ENCODE peak calls at places on chromosomes 1 and 21, in ten cellular contexts. C, A, J, T, P, M, O, W, D and S are unnamed samples.

GRCh38 chr1:41109316-41110263 is 88.1 kb upstream of the SLFNL1 start:
- DNase-seq in C (no peak), A (no peak), J (no peak), T (no peak), P (peak), M (peak), O (no peak), W (peak), D (no peak), S (peak)

GRCh38 chr1:208433086-208433485 is 188.9 kb upstream of the PLXNA2 start:
- DNase-seq in C (no peak), A (no peak), J (no peak), T (no peak), P (no peak), M (peak), O (no peak), W (no peak), D (no peak), S (no peak)

GRCh38 chr1:233359431-233359830 is 31.9 kb downstream of the MAP3K21 start:
- DNase-seq in C (no peak), A (no peak), J (no peak), T (no peak), P (peak), M (no peak), O (no peak), W (no peak), D (no peak), S (no peak)

GRCh38 chr21:33327326-33327725 is 2.6 kb downstream of the IFNAR1 start:
- DNase-seq in C (no peak), A (no peak), J (no peak), T (no peak), P (no peak), M (no peak), O (no peak), W (no peak), D (no peak), S (no peak)

GRCh38 chr21:32770514-32771133 is 931 bp downstream of the PAXBP1 start:
- DNase-seq in C (no peak), A (no peak), J (no peak), T (no peak), P (peak), M (peak), O (peak), W (no peak), D (no peak), S (peak)

GRCh38 chr1:212608956-212609700 is 567 bp downstream of the ATF3 start:
- DNase-seq in C (peak), A (peak), J (peak), T (peak), P (peak), M (peak), O (peak), W (peak), D (peak), S (peak)

GRCh38 chr21:45990049-45990711 is 8.6 kb downstream of the COL6A1 start:
- DNase-seq in C (no peak), A (no peak), J (peak), T (no peak), P (no peak), M (no peak), O (no peak), W (peak), D (peak), S (no peak)

GRCh38 chr1:227215863-227216510 is 102.3 kb downstream of the CDC42BPA start:
- DNase-seq in C (no peak), A (no peak), J (no peak), T (no peak), P (no peak), M (peak), O (no peak), W (no peak), D (no peak), S (no peak)

GRCh38 chr1:222373831-222374603 is 173.9 kb downstream of the HHIPL2 start:
- DNase-seq in C (no peak), A (no peak), J (no peak), T (peak), P (no peak), M (no peak), O (no peak), W (no peak), D (no peak), S (no peak)

GRCh38 chr1:56578963-56579875 is at the start of gene PLPP3:
- DNase-seq in C (peak), A (peak), J (no peak), T (peak), P (peak), M (peak), O (peak), W (peak), D (peak), S (peak)

GRCh38 chr1:101108123-101108522 is 82.5 kb upstream of the DPH5 start:
- DNase-seq in C (no peak), A (no peak), J (no peak), T (no peak), P (no peak), M (no peak), O (no peak), W (no peak), D (no peak), S (no peak)

GRCh38 chr1:201096977-201097856 is 15.0 kb downstream of the CACNA1S start:
- DNase-seq in C (no peak), A (no peak), J (no peak), T (no peak), P (no peak), M (no peak), O (no peak), W (no peak), D (no peak), S (no peak)

GRCh38 chr1:154574715-154575114 is 7.1 kb downstream of the CHRNB2 start:
- DNase-seq in C (no peak), A (no peak), J (no peak), T (peak), P (no peak), M (no peak), O (no peak), W (no peak), D (no peak), S (peak)

GRCh38 chr1:167984886-167985489 is 48.1 kb upstream of the MPC2 start:
- DNase-seq in C (no peak), A (no peak), J (peak), T (no peak), P (no peak), M (peak), O (no peak), W (no peak), D (no peak), S (no peak)

GRCh38 chr1:46691997-46692790 is 20.5 kb downstream of the TEX38 start:
- DNase-seq in C (no peak), A (no peak), J (no peak), T (no peak), P (no peak), M (peak), O (no peak), W (peak), D (no peak), S (peak)

GRCh38 chr1:211705439-211706205 is 30.2 kb upstream of the NEK2 start:
- DNase-seq in C (no peak), A (no peak), J (no peak), T (no peak), P (no peak), M (peak), O (no peak), W (no peak), D (no peak), S (no peak)

GRCh38 chr21:41769521-41769920 is 2.7 kb upstream of the RIPK4 start:
- DNase-seq in C (no peak), A (no peak), J (no peak), T (no peak), P (no peak), M (no peak), O (no peak), W (no peak), D (no peak), S (no peak)

GRCh38 chr1:21880619-21880970 is 56.5 kb downstream of the HSPG2 start:
- DNase-seq in C (no peak), A (no peak), J (no peak), T (no peak), P (no peak), M (no peak), O (no peak), W (no peak), D (no peak), S (no peak)

GRCh38 chr1:30305519-30305918 is 417.9 kb downstream of the MATN1 start:
- DNase-seq in C (no peak), A (no peak), J (no peak), T (no peak), P (no peak), M (no peak), O (no peak), W (no peak), D (no peak), S (no peak)

GRCh38 chr1:233627376-233627775 is 13.5 kb downstream of the KCNK1 start:
- DNase-seq in C (no peak), A (no peak), J (no peak), T (no peak), P (no peak), M (no peak), O (no peak), W (no peak), D (no peak), S (no peak)

GRCh38 chr1:225652726-225653462 is at the start of gene ENAH:
- DNase-seq in C (peak), A (peak), J (peak), T (peak), P (peak), M (peak), O (peak), W (peak), D (peak), S (peak)

GRCh38 chr1:248804771-248805681 is 20.7 kb downstream of the SH3BP5L start:
- DNase-seq in C (peak), A (peak), J (no peak), T (no peak), P (no peak), M (no peak), O (peak), W (no peak), D (no peak), S (no peak)

GRCh38 chr1:3727042-3727824 is 25.0 kb upstream of the CCDC27 start:
- DNase-seq in C (peak), A (no peak), J (no peak), T (peak), P (no peak), M (no peak), O (no peak), W (no peak), D (peak), S (peak)
- TF ChIP-seq CTCF in C (peak), A (peak), J (no peak), T (peak), P (no peak), M (peak), O (peak), W (no peak), D (no peak), S (peak)

DNA sequence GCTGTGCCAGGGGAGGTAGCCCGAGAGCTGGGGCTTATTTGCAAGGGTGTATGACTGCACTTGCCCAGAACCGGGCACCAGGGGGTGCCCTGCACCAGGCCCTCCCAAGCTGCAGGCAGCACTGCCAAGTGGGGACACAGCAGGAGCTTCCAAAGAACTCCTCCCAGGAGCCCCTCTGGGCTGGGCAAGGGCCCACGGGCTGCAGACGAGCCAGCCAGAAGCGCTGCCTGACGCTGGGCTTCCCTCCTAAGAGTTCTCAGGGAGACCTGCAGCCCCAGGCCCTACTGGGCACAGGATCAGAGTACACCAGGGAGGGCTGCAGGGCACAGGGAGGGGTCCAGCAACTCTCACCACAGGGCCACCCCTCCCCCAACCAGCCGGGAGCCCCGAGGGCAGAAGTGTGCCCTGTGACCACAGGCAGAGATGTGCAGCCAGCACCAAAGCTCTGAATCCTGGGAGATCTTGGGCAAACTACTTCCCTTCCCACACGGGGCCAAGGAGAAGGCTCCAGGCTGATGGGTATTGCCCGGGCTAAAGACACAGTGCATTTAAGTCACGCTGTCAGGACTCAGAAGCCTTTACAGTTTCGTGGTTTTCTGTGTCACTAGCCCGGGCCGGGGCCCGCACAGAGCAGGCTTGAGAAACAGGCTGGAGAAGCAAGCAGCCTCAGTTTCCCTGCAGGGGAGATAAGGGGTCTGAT is 63.4 kb downstream of the KCNAB2 start:
- DNase-seq in C (peak), A (no peak), J (no peak), T (peak), P (peak), M (no peak), O (no peak), W (peak), D (peak), S (peak)
- TF ChIP-seq CTCF in C (no peak), A (no peak), J (no peak), T (peak), P (no peak), M (no peak), O (no peak), W (no peak), D (peak), S (peak)

GRCh38 chr1:117710710-117711109 is 104.9 kb downstream of the TENT5C start:
- DNase-seq in C (no peak), A (no peak), J (no peak), T (peak), P (no peak), M (no peak), O (no peak), W (no peak), D (peak), S (no peak)
- TF ChIP-seq CTCF in C (peak), A (no peak), J (no peak), T (peak), P (peak), M (peak), O (no peak), W (no peak), D (peak), S (peak)

GRCh38 chr21:23936224-23936623 is 1671.1 kb downstream of the MRPL39 start:
- DNase-seq in C (no peak), A (no peak), J (no peak), T (peak), P (no peak), M (peak), O (no peak), W (no peak), D (peak), S (peak)
- TF ChIP-seq CTCF in C (peak), A (peak), J (no peak), T (peak), P (no peak), M (peak), O (peak), W (peak), D (peak), S (peak)

DNA sequence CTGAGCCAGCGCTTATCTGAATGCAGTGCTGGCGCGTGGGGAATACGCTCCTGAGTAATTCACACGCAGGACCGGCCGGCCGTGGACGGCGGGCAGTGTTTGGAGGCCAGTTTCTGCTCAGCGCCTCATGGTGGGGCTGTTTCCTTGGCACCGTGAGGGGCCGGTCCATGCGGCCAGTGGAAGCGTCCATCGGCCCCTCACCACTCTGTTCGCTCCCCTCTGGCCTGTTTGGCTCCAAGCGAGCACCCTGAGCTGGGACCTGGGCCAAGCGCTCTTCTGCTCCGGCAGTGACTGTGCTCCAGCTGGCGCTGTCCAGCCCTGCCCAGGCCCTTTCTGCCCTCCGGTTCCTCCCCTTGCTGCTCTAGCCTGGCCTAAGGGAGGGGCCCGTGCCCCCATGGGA is 16.3 kb upstream of the PLCH2 start:
- DNase-seq in C (no peak), A (no peak), J (no peak), T (peak), P (no peak), M (peak), O (no peak), W (peak), D (no peak), S (peak)
- TF ChIP-seq CTCF in C (no peak), A (no peak), J (no peak), T (peak), P (no peak), M (peak), O (no peak), W (peak), D (no peak), S (peak)